ENCODE peak calls at places on chromosome 11, in six cellular contexts. T is Peyer's patch, B is nephron progenitor cell, V is GOT3, D is activated T-cell treated with anti-CD3 and anti-CD28 coated beads for 1 hour, H is kidney. S is an unnamed sample.

GRCh38 chr11:77278595-77279506 is 22.6 kb downstream of the GDPD4 start:
- DNase-seq in B (no peak), V (no peak), T (no peak), D (no peak), H (no peak), S (no peak)

GRCh38 chr11:125358254-125358840 is 137.7 kb downstream of the FEZ1 start:
- DNase-seq in B (no peak), V (no peak), H (no peak), D (no peak), T (no peak), S (no peak)

GRCh38 chr11:132234878-132235277 is 864.5 kb downstream of the NTM start:
- DNase-seq in B (no peak), D (no peak), V (no peak), H (no peak), T (no peak), S (no peak)

GRCh38 chr11:72840780-72841179 is 26.6 kb downstream of the ATG16L2 start:
- DNase-seq in D (no peak), T (no peak), H (no peak), B (no peak), V (no peak), S (no peak)

GRCh38 chr11:104028476-104028875 is 8.0 kb upstream of the DDI1 start:
- DNase-seq in D (no peak), V (no peak), B (no peak), H (no peak), T (no peak), S (no peak)

GRCh38 chr11:122524532-122524882 is 131.0 kb upstream of the UBASH3B start:
- DNase-seq in T (no peak), V (no peak), D (no peak), H (no peak), B (no peak), S (no peak)

GRCh38 chr11:86091566-86091965 is 22.7 kb upstream of the PICALM start:
- DNase-seq in B (no peak), T (no peak), D (no peak), H (no peak), V (no peak), S (no peak)

GRCh38 chr11:126105748-126106080 is 43.0 kb upstream of the CDON start:
- DNase-seq in V (no peak), D (no peak), H (no peak), B (no peak), T (no peak), S (no peak)

GRCh38 chr11:83159901-83160865 is 3.3 kb downstream of the PCF11 start:
- DNase-seq in T (no peak), V (no peak), B (no peak), D (no peak), H (no peak), S (no peak)

GRCh38 chr11:102312656-102313055 is 4.6 kb upstream of the BIRC3 start:
- DNase-seq in D (no peak), V (no peak), T (no peak), B (no peak), H (no peak), S (no peak)

GRCh38 chr11:113331988-113332387 is 17.6 kb downstream of the TTC12 start:
- DNase-seq in B (no peak), T (no peak), H (no peak), D (no peak), V (no peak), S (no peak)

GRCh38 chr11:116513894-116514293 is 258.9 kb downstream of the BUD13 start:
- DNase-seq in B (peak; percentile 53), D (no peak), T (peak; percentile 77), H (no peak), V (no peak), S (peak; percentile 73)

GRCh38 chr11:32890843-32891656 is 1.6 kb upstream of the QSER1 start:
- DNase-seq in B (no peak), T (no peak), D (no peak), V (no peak), H (no peak), S (no peak)

GRCh38 chr11:94302806-94303205 is 1.6 kb upstream of the IZUMO1R start:
- DNase-seq in T (no peak), D (no peak), H (no peak), V (no peak), B (no peak), S (no peak)

GRCh38 chr11:128548655-128549255 is 38.6 kb downstream of the ETS1 start:
- DNase-seq in D (no peak), H (peak; percentile 94), B (peak; percentile 60), V (no peak), T (peak; percentile 76), S (peak; percentile 95)

GRCh38 chr11:17799147-17799546 is 64.6 kb downstream of the KCNC1 start:
- DNase-seq in D (no peak), B (no peak), T (no peak), H (no peak), V (no peak), S (no peak)

GRCh38 chr11:35247863-35248262 is 108.9 kb downstream of the CD44 start:
- DNase-seq in H (no peak), B (no peak), V (no peak), T (no peak), D (no peak), S (no peak)

GRCh38 chr11:68798221-68798813 is 43.4 kb downstream of the CPT1A start:
- DNase-seq in D (peak; percentile 50), V (no peak), H (no peak), B (peak; percentile 74), T (peak; percentile 64), S (no peak)